ENCODE peak calls at places on chromosomes 12 and 14, in six cellular contexts. C is uterus, W is left lung, P is testis, U is pancreas, Q is glutamatergic neuron. I is an unnamed sample.

GRCh38 chr14:80621701-80622100 is 319.8 kb downstream of the CEP128 start:
- DNase-seq in C (no peak), W (no peak), P (no peak), U (no peak), Q (no peak), I (peak; percentile 4)

GRCh38 chr14:88933203-88933602 is 108.8 kb downstream of the TTC8 start:
- DNase-seq in C (no peak), W (no peak), P (no peak), U (no peak), Q (no peak), I (no peak)

GRCh38 chr14:37172024-37172869 is at the start of gene SLC25A21:
- DNase-seq in C (peak; percentile 72), W (peak; percentile 87), P (peak; percentile 88), U (peak; percentile 89), Q (peak; percentile 72), I (no peak)

GRCh38 chr12:93967454-93967853 is 180.9 kb upstream of the PLXNC1 start:
- DNase-seq in C (no peak), W (no peak), P (no peak), U (no peak), Q (no peak), I (no peak)

GRCh38 chr12:115500872-115501271 is 776.6 kb downstream of the MED13L start:
- DNase-seq in C (no peak), W (no peak), P (no peak), U (no peak), Q (no peak), I (no peak)

GRCh38 chr12:91347686-91348085 is 165.1 kb upstream of the DCN start:
- DNase-seq in C (no peak), W (no peak), P (no peak), U (no peak), Q (no peak), I (no peak)

GRCh38 chr14:74515891-74516412 is 22.4 kb downstream of the ISCA2 start:
- DNase-seq in C (no peak), W (no peak), P (no peak), U (peak; percentile 28), Q (no peak), I (no peak)

GRCh38 chr12:12004524-12004923 is 66.2 kb upstream of the BCL2L14 start:
- DNase-seq in C (no peak), W (no peak), P (no peak), U (no peak), Q (no peak), I (no peak)

GRCh38 chr12:53508534-53509199 is 1.4 kb upstream of the NPFF start:
- DNase-seq in C (peak; percentile 86), W (peak; percentile 91), P (peak; percentile 90), U (peak; percentile 90), Q (peak; percentile 93), I (peak; percentile 82)

GRCh38 chr12:119994892-119995658 is 6.0 kb downstream of the BICDL1 start:
- DNase-seq in C (no peak), W (no peak), P (no peak), U (no peak), Q (no peak), I (no peak)

GRCh38 chr12:74537126-74537706 is 419 bp upstream of the ATXN7L3B start:
- DNase-seq in C (no peak), W (no peak), P (no peak), U (no peak), Q (no peak), I (peak; percentile 53)

GRCh38 chr14:101503431-101504095 is 57.7 kb upstream of the DIO3 start:
- DNase-seq in C (peak; percentile 7), W (peak; percentile 41), P (no peak), U (no peak), Q (peak; percentile 4), I (no peak)

GRCh38 chr14:96574633-96575191 is 72.5 kb downstream of the PAPOLA start:
- DNase-seq in C (peak; percentile 32), W (no peak), P (no peak), U (no peak), Q (no peak), I (no peak)

GRCh38 chr12:21169878-21170472 is 39.0 kb downstream of the SLCO1B1 start:
- DNase-seq in C (no peak), W (no peak), P (peak; percentile 71), U (peak; percentile 63), Q (peak; percentile 84), I (peak; percentile 11)

GRCh38 chr14:75279153-75279738 is 618 bp downstream of the FOS start:
- DNase-seq in C (peak; percentile 72), W (peak; percentile 85), P (peak; percentile 94), U (peak; percentile 76), Q (peak; percentile 66), I (peak; percentile 45)

GRCh38 chr12:108236366-108236765 is 102.7 kb downstream of the CMKLR1 start:
- DNase-seq in C (no peak), W (no peak), P (no peak), U (no peak), Q (no peak), I (no peak)

GRCh38 chr12:41250748-41251147 is 62.6 kb downstream of the PDZRN4 start:
- DNase-seq in C (no peak), W (no peak), P (no peak), U (no peak), Q (no peak), I (no peak)

GRCh38 chr12:52496590-52497071 is 3.6 kb upstream of the KRT6A start:
- DNase-seq in C (peak; percentile 44), W (no peak), P (peak; percentile 38), U (no peak), Q (no peak), I (no peak)

GRCh38 chr12:24909667-24910066 is 39.2 kb downstream of the BCAT1 start:
- DNase-seq in C (no peak), W (no peak), P (peak; percentile 36), U (peak; percentile 68), Q (no peak), I (no peak)

GRCh38 chr12:58285551-58285950 is 344.2 kb downstream of the ATP23 start:
- DNase-seq in C (no peak), W (no peak), P (no peak), U (no peak), Q (peak; percentile 36), I (no peak)

GRCh38 chr14:76955575-76956252 is 72.8 kb downstream of the IRF2BPL start:
- DNase-seq in C (no peak), W (no peak), P (no peak), U (no peak), Q (no peak), I (peak; percentile 66)

DNA sequence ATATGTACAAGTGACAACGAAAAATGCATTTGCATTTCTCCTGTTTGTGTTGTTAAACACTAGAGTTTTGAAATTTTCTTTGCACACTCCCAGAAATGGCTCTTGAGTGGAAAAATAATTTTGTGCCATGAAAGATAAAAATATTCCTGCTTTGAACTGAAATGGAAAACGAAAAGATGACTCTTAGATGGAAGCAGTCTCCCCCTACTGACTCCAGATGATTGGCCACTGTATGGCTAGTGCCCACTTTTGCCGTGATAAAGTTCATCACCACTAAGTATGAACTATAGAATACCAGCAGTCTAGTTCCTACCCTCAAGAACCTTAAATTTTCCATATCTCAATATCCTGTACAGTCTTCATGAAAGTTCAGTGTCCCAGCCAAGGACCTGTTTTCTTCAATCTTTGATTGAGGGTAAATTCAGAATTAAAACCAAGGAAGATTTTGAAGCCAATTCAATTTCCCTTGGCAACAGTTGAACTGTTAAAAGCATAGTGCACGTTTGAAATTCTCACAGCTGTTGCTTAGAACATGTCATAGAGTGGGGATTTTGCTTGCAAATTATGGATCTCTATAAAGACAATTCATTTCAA is 1.6 kb upstream of the PPP2R5E start:
- DNase-seq in C (no peak), W (no peak), P (no peak), U (no peak), Q (no peak), I (no peak)
- TF ChIP-seq CTCF in C (peak; percentile 57), W (no peak), P (peak; percentile 17), U (no peak), Q (no peak), I (no peak)

GRCh38 chr14:69850736-69851112 is 28.5 kb upstream of the SMOC1 start:
- DNase-seq in C (no peak), W (no peak), P (no peak), U (no peak), Q (no peak), I (no peak)
- TF ChIP-seq CTCF in C (no peak), W (no peak), P (no peak), U (no peak), Q (no peak), I (no peak)

DNA sequence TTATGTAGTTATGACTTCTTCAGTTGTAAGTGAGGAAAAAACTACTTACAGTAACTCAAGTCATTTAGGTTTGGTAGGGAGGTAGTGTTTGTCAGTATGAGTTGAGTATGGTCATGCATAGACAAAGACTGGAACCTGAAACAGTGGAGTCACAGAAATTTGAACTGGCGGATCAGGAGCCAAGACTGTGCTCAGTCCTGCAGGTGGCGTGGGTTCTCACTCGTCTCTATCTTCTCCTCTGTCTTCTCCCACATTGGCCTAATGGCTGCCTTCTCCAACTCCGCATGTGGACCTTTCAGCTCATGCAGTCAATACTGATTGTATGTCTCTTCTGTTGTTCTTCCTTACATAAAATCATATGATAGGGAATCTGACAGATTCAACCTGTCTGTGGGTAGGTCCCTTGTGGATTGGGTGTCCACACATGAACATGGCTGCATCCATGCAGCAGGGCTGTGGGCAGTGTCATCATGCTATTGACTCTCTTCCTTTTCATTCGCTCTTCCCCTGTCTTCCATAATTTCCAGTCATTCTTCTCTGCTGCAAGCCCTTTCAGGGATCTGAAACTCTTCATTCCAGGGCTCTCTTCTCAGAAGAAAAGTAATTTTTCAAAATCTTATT is 78.8 kb upstream of the NEDD1 start:
- DNase-seq in C (no peak), W (no peak), P (no peak), U (no peak), Q (no peak), I (no peak)
- TF ChIP-seq CTCF in C (no peak), W (no peak), P (no peak), U (no peak), Q (no peak), I (no peak)

DNA sequence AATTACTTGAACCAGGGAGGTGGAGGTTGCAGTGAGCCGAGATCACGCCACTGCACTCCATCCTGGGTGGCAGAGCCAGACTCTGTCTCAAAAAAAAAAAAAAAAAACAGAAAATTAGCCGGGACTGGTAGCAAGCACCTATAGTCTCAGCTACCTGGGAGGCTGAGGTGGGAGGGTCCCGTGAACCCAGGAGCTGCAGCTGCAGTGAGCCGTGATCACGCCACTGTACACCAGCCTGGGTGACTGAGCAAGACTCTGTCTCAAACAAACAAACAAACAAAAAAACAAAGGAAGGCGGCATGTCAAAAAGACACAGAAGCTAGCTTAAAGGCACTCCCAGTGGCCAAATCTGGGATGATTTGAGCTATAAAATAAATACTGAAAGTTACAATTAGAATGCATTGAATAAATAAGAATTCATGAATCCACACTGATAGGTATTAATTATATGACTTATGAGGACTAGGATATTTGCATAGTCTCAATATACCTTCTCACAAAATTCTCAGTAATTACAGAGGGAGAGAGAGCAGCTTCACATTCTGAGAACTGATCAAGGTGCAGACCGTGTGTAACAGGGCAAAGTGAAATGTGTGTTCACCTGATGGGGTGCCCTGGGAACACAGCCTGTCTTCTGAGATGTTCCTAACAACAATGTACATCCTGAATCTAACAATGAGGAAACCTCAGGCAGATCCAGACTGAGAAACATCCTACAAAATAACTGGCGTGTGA is 42.7 kb upstream of the GPR132 start:
- DNase-seq in C (no peak), W (no peak), P (no peak), U (no peak), Q (no peak), I (no peak)
- TF ChIP-seq CTCF in C (no peak), W (no peak), P (no peak), U (no peak), Q (no peak), I (no peak)